ENCODE peak calls at places on chromosome 11, in six cellular contexts. G is pancreas, M is Peyer's patch, F is brain microvascular endothelial cell, H is AG04450, Y is A549. D is an unnamed sample.

GRCh38 chr11:119449498-119449897 is 26.5 kb upstream of the THY1 start:
- DNase-seq in M (no peak), Y (no peak), F (no peak), H (no peak), G (no peak), D (no peak)

GRCh38 chr11:118956094-118956846 is at the start of gene UPK2:
- DNase-seq in Y (peak; percentile 89), F (peak; percentile 69), G (peak; percentile 84), M (peak; percentile 87), H (peak; percentile 53), D (peak; percentile 14)

GRCh38 chr11:21105196-21105917 is 436.0 kb downstream of the NELL1 start:
- DNase-seq in H (no peak), G (no peak), M (no peak), F (no peak), Y (no peak), D (no peak)

GRCh38 chr11:15941206-15941770 is 415.1 kb downstream of the SOX6 start:
- DNase-seq in M (no peak), G (no peak), F (no peak), Y (no peak), H (no peak), D (no peak)

GRCh38 chr11:133476570-133477262 is 55.6 kb downstream of the OPCML start:
- DNase-seq in F (no peak), H (no peak), G (no peak), Y (no peak), M (no peak), D (no peak)

GRCh38 chr11:30895046-30895445 is 308.9 kb upstream of the MPPED2 start:
- DNase-seq in H (no peak), F (no peak), G (no peak), M (no peak), Y (no peak), D (no peak)

GRCh38 chr11:62245271-62245753 is 3.3 kb downstream of the SCGB1D2 start:
- DNase-seq in M (no peak), G (peak; percentile 17), H (no peak), Y (peak; percentile 24), F (peak; percentile 27), D (no peak)

GRCh38 chr11:61912991-61913698 is 4.2 kb downstream of the RAB3IL1 start:
- DNase-seq in H (no peak), G (no peak), M (no peak), F (no peak), Y (no peak), D (no peak)

GRCh38 chr11:120061761-120062560 is 76.0 kb downstream of the TRIM29 start:
- DNase-seq in Y (no peak), G (no peak), F (no peak), M (no peak), H (no peak), D (peak; percentile 61)

GRCh38 chr11:13450832-13451397 is 12.1 kb downstream of the BTBD10 start:
- DNase-seq in M (no peak), F (no peak), H (no peak), Y (no peak), G (no peak), D (no peak)

GRCh38 chr11:19633276-19633675 is 79.4 kb upstream of the NAV2 start:
- DNase-seq in G (peak; percentile 18), Y (no peak), H (no peak), F (no peak), M (no peak), D (no peak)

GRCh38 chr11:64789331-64790204 is 11.2 kb upstream of the SF1 start:
- DNase-seq in H (no peak), Y (no peak), F (no peak), M (no peak), G (no peak), D (no peak)

GRCh38 chr11:115665958-115666357 is 161.7 kb upstream of the CADM1 start:
- DNase-seq in G (no peak), H (no peak), Y (no peak), M (no peak), F (no peak), D (no peak)

GRCh38 chr11:75323609-75324008 is 27.9 kb downstream of the ARRB1 start:
- DNase-seq in Y (no peak), F (no peak), G (no peak), M (no peak), H (no peak), D (no peak)

GRCh38 chr11:28303477-28304191 is 195.4 kb downstream of the METTL15 start:
- DNase-seq in G (no peak), F (no peak), M (no peak), H (no peak), Y (no peak), D (no peak)

GRCh38 chr11:420054-420910 is 5.5 kb upstream of the SIGIRR start:
- DNase-seq in H (no peak), Y (no peak), F (no peak), G (no peak), M (no peak), D (no peak)

GRCh38 chr11:8652140-8652539 is 30.3 kb downstream of the TRIM66 start:
- DNase-seq in H (peak; percentile 93), G (no peak), M (no peak), Y (no peak), F (peak; percentile 67), D (peak; percentile 51)

GRCh38 chr11:122755941-122756340 is 82.4 kb upstream of the CRTAM start:
- DNase-seq in Y (no peak), G (no peak), H (no peak), F (no peak), M (no peak), D (no peak)
- H3K4me3 ChIP-seq in Y (no peak overlapping the region), G (no peak overlapping the region), H (no peak overlapping the region), F (no peak overlapping the region), M (no peak overlapping the region), D (no peak overlapping the region)

DNA sequence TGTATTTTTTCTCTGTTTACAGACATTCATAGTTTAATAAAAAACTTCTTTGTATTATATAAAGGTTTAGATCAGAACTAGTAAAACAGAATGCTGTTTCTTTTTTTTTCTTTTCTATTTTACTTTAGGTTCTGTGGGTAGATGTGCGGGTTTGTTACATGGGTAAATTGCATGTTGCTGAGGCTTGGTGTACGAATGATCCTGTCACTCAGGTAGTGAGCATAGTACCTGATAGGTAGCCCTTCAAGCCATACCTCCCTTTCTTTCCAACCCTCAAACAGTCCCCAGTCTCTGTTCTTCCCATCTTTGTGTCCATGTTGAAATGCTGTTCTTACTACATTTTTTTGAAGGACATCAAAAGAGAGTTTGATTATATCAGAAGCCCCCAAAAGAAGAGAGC is 3.2 kb downstream of the ATM start:
- DNase-seq in H (no peak), F (no peak), G (no peak), Y (no peak), M (no peak), D (no peak)
- H3K4me3 ChIP-seq in H (no peak overlapping the region), F (no peak overlapping the region), G (no peak overlapping the region), Y (no peak overlapping the region), M (no peak overlapping the region), D (no peak overlapping the region)

GRCh38 chr11:6229911-6230310 is 4.5 kb downstream of the FHIP1B start:
- DNase-seq in H (no peak), F (no peak), M (no peak), G (no peak), Y (no peak), D (no peak)

GRCh38 chr11:6237271-6237670 is 1.6 kb upstream of the CNGA4 start:
- DNase-seq in F (peak; percentile 1), M (no peak), H (no peak), G (no peak), Y (no peak), D (no peak)

GRCh38 chr11:6234314-6235031 is at the start of gene FHIP1B:
- DNase-seq in G (peak; percentile 100), Y (peak; percentile 86), F (peak; percentile 100), H (peak; percentile 100), M (peak; percentile 99), D (peak; percentile 98)

GRCh38 chr11:6233984-6234313 is 487 bp downstream of the FHIP1B start:
- DNase-seq in F (no peak), Y (no peak), M (no peak), H (no peak), G (no peak), D (no peak)

GRCh38 chr11:6232899-6233298 is 1.5 kb downstream of the FHIP1B start:
- DNase-seq in F (no peak), G (no peak), Y (no peak), H (no peak), M (no peak), D (no peak)
- H3K4me3 ChIP-seq in F (no peak overlapping the region), G (no peak overlapping the region), Y (no peak overlapping the region), H (no peak overlapping the region), M (no peak overlapping the region), D (no peak overlapping the region)

GRCh38 chr11:77416357-77416756 is 57.5 kb downstream of the PAK1 start:
- DNase-seq in F (no peak), M (no peak), H (no peak), Y (no peak), G (no peak), D (no peak)

GRCh38 chr11:77421041-77421723 is 52.7 kb downstream of the PAK1 start:
- DNase-seq in M (no peak), G (no peak), Y (no peak), H (no peak), F (no peak), D (no peak)

GRCh38 chr11:77422690-77423089 is 51.2 kb downstream of the PAK1 start:
- DNase-seq in F (no peak), H (no peak), G (no peak), Y (no peak), M (no peak), D (no peak)

GRCh38 chr11:77418155-77418980 is 55.5 kb downstream of the PAK1 start:
- DNase-seq in G (no peak), M (no peak), H (no peak), F (no peak), Y (no peak), D (no peak)

DNA sequence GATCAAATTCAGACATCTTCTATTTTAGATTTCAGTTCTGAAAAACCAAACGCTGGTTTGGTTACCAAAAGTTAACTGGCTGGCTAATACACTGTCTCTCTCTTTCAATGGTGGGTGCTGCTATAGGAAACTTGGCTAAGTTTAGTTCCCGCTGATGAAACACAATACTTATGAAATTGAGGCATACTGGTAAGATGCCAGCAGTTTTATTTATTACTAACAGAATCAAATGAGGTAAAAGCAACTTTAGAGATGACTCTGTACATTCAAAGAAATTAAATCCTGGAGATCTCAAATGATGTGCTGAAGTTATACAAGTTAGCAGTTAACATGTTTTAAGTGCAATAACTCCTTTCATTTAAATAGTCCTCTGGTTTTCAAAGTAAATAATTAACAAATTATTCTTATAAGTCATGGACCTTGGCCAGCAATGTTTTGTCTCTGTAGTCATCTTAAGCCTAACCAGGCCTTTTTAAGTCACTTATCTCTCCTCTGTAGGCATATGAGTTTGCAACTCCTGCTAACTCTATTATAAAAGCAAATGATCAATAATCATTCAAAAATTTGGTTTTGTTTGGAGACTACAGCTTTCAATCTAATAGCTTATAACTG is 54.8 kb downstream of the PAK1 start:
- DNase-seq in F (no peak), Y (no peak), M (no peak), G (no peak), H (no peak), D (no peak)
- H3K4me3 ChIP-seq in F (no peak overlapping the region), Y (no peak overlapping the region), M (no peak overlapping the region), G (no peak overlapping the region), H (no peak overlapping the region), D (no peak overlapping the region)

D was measured in retinal pigment epithelial cell.